ENCODE peak calls at places on chromosomes 13 and 19, in ten cellular contexts. One of them, this sample, is unnamed.

GRCh38 chr13:99354371-99354951 is 47.3 kb upstream of the GPR183 start:
- DNase-seq in stimulated activated CD8-positive, alpha-beta memory T cell treated with anti-CD3 and anti-CD28 coated beads, Interleukin-7, amount 100 ng/mL, for 1 hour: no peak
- DNase-seq in dorsolateral prefrontal cortex: no peak
- DNase-seq in NCI-H1092 treated with DMSO at 0.1 percent for 48 hours: no peak
- DNase-seq in progenitor cell of endocrine pancreas: no peak
- DNase-seq in COLO829: no peak
- DNase-seq in activated CD4-positive, alpha-beta T cell treated with anti-CD3 and anti-CD28 coated beads, Interleukin-2, amount 50 U/mL, for 24 hours: no peak
- DNase-seq in effector CD4-positive, alpha-beta T cell: no peak
- DNase-seq in HS-27A: no peak
- DNase-seq in NCI-H226: no peak
- DNase-seq in this sample: no peak

GRCh38 chr19:8576273-8576993 is 809 bp downstream of the MYO1F start:
- DNase-seq in stimulated activated CD8-positive, alpha-beta memory T cell treated with anti-CD3 and anti-CD28 coated beads, Interleukin-7, amount 100 ng/mL, for 1 hour: no peak
- DNase-seq in activated CD4-positive, alpha-beta T cell treated with anti-CD3 and anti-CD28 coated beads, Interleukin-2, amount 50 U/mL, for 24 hours: no peak
- DNase-seq in NCI-H226: no peak
- DNase-seq in dorsolateral prefrontal cortex: no peak
- DNase-seq in effector CD4-positive, alpha-beta T cell: no peak
- DNase-seq in progenitor cell of endocrine pancreas: no peak
- DNase-seq in NCI-H1092 treated with DMSO at 0.1 percent for 48 hours: no peak
- DNase-seq in COLO829: no peak
- DNase-seq in HS-27A: no peak
- DNase-seq in this sample: no peak

GRCh38 chr19:5397804-5398692 is 57.2 kb upstream of the ZNRF4 start:
- DNase-seq in NCI-H1092 treated with DMSO at 0.1 percent for 48 hours: no peak
- DNase-seq in NCI-H226: peak
- DNase-seq in progenitor cell of endocrine pancreas: no peak
- DNase-seq in HS-27A: no peak
- DNase-seq in effector CD4-positive, alpha-beta T cell: no peak
- DNase-seq in activated CD4-positive, alpha-beta T cell treated with anti-CD3 and anti-CD28 coated beads, Interleukin-2, amount 50 U/mL, for 24 hours: no peak
- DNase-seq in COLO829: peak
- DNase-seq in dorsolateral prefrontal cortex: no peak
- DNase-seq in stimulated activated CD8-positive, alpha-beta memory T cell treated with anti-CD3 and anti-CD28 coated beads, Interleukin-7, amount 100 ng/mL, for 1 hour: no peak
- DNase-seq in this sample: no peak

GRCh38 chr13:42610623-42611022 is 36.7 kb downstream of the TNFSF11 start:
- DNase-seq in COLO829: no peak
- DNase-seq in progenitor cell of endocrine pancreas: no peak
- DNase-seq in HS-27A: no peak
- DNase-seq in effector CD4-positive, alpha-beta T cell: no peak
- DNase-seq in dorsolateral prefrontal cortex: no peak
- DNase-seq in NCI-H1092 treated with DMSO at 0.1 percent for 48 hours: no peak
- DNase-seq in NCI-H226: no peak
- DNase-seq in activated CD4-positive, alpha-beta T cell treated with anti-CD3 and anti-CD28 coated beads, Interleukin-2, amount 50 U/mL, for 24 hours: no peak
- DNase-seq in stimulated activated CD8-positive, alpha-beta memory T cell treated with anti-CD3 and anti-CD28 coated beads, Interleukin-7, amount 100 ng/mL, for 1 hour: no peak
- DNase-seq in this sample: no peak

GRCh38 chr13:113857531-113858195 is 6.2 kb downstream of the GAS6 start:
- DNase-seq in progenitor cell of endocrine pancreas: no peak
- DNase-seq in dorsolateral prefrontal cortex: no peak
- DNase-seq in activated CD4-positive, alpha-beta T cell treated with anti-CD3 and anti-CD28 coated beads, Interleukin-2, amount 50 U/mL, for 24 hours: no peak
- DNase-seq in stimulated activated CD8-positive, alpha-beta memory T cell treated with anti-CD3 and anti-CD28 coated beads, Interleukin-7, amount 100 ng/mL, for 1 hour: no peak
- DNase-seq in HS-27A: no peak
- DNase-seq in NCI-H226: no peak
- DNase-seq in COLO829: peak
- DNase-seq in effector CD4-positive, alpha-beta T cell: no peak
- DNase-seq in NCI-H1092 treated with DMSO at 0.1 percent for 48 hours: no peak
- DNase-seq in this sample: no peak

GRCh38 chr19:49408816-49409440 is 14.3 kb downstream of the PTH2 start:
- DNase-seq in stimulated activated CD8-positive, alpha-beta memory T cell treated with anti-CD3 and anti-CD28 coated beads, Interleukin-7, amount 100 ng/mL, for 1 hour: no peak
- DNase-seq in NCI-H226: peak
- DNase-seq in activated CD4-positive, alpha-beta T cell treated with anti-CD3 and anti-CD28 coated beads, Interleukin-2, amount 50 U/mL, for 24 hours: no peak
- DNase-seq in NCI-H1092 treated with DMSO at 0.1 percent for 48 hours: no peak
- DNase-seq in effector CD4-positive, alpha-beta T cell: no peak
- DNase-seq in HS-27A: no peak
- DNase-seq in dorsolateral prefrontal cortex: no peak
- DNase-seq in progenitor cell of endocrine pancreas: no peak
- DNase-seq in COLO829: no peak
- DNase-seq in this sample: no peak

GRCh38 chr13:87234981-87235380 is 436.2 kb upstream of the SLITRK5 start:
- DNase-seq in HS-27A: no peak
- DNase-seq in stimulated activated CD8-positive, alpha-beta memory T cell treated with anti-CD3 and anti-CD28 coated beads, Interleukin-7, amount 100 ng/mL, for 1 hour: no peak
- DNase-seq in COLO829: no peak
- DNase-seq in progenitor cell of endocrine pancreas: no peak
- DNase-seq in activated CD4-positive, alpha-beta T cell treated with anti-CD3 and anti-CD28 coated beads, Interleukin-2, amount 50 U/mL, for 24 hours: no peak
- DNase-seq in NCI-H226: peak
- DNase-seq in dorsolateral prefrontal cortex: no peak
- DNase-seq in NCI-H1092 treated with DMSO at 0.1 percent for 48 hours: no peak
- DNase-seq in effector CD4-positive, alpha-beta T cell: no peak
- DNase-seq in this sample: no peak

GRCh38 chr13:40933508-40933907 is 85.6 kb downstream of the ELF1 start:
- DNase-seq in progenitor cell of endocrine pancreas: no peak
- DNase-seq in NCI-H1092 treated with DMSO at 0.1 percent for 48 hours: no peak
- DNase-seq in COLO829: no peak
- DNase-seq in stimulated activated CD8-positive, alpha-beta memory T cell treated with anti-CD3 and anti-CD28 coated beads, Interleukin-7, amount 100 ng/mL, for 1 hour: no peak
- DNase-seq in HS-27A: no peak
- DNase-seq in dorsolateral prefrontal cortex: no peak
- DNase-seq in NCI-H226: no peak
- DNase-seq in activated CD4-positive, alpha-beta T cell treated with anti-CD3 and anti-CD28 coated beads, Interleukin-2, amount 50 U/mL, for 24 hours: no peak
- DNase-seq in effector CD4-positive, alpha-beta T cell: no peak
- DNase-seq in this sample: peak

GRCh38 chr19:29512748-29513147 is 13.0 kb upstream of the VSTM2B start:
- DNase-seq in progenitor cell of endocrine pancreas: no peak
- DNase-seq in HS-27A: no peak
- DNase-seq in NCI-H1092 treated with DMSO at 0.1 percent for 48 hours: no peak
- DNase-seq in stimulated activated CD8-positive, alpha-beta memory T cell treated with anti-CD3 and anti-CD28 coated beads, Interleukin-7, amount 100 ng/mL, for 1 hour: no peak
- DNase-seq in activated CD4-positive, alpha-beta T cell treated with anti-CD3 and anti-CD28 coated beads, Interleukin-2, amount 50 U/mL, for 24 hours: no peak
- DNase-seq in NCI-H226: no peak
- DNase-seq in COLO829: no peak
- DNase-seq in effector CD4-positive, alpha-beta T cell: no peak
- DNase-seq in dorsolateral prefrontal cortex: no peak
- DNase-seq in this sample: no peak

This sample was measured in GM13976.